ENCODE peak calls at places on chromosomes 2 and 18, in six cellular contexts. T is HCT116, I is pancreas, Z is testis, J is A549, S is psoas muscle. V is an unnamed sample. For H3K4me1, the result is how much of the 10 kb centered on the place peaks cover.

GRCh38 chr2:174969091-174969734 is 36.0 kb downstream of the CHN1 start:
- DNase-seq in T (no peak), I (no peak), Z (no peak), J (no peak), S (no peak), V (no peak)

GRCh38 chr18:58989184-58989759 is 124.6 kb downstream of the ZNF532 start:
- DNase-seq in T (no peak), I (no peak), Z (no peak), J (no peak), S (no peak), V (no peak)

GRCh38 chr2:232549655-232550350 is 554 bp downstream of the TIGD1 start:
- DNase-seq in T (no peak), I (no peak), Z (no peak), J (no peak), S (no peak), V (no peak)

GRCh38 chr2:176388886-176389285 is 119.6 kb downstream of the MTX2 start:
- DNase-seq in T (no peak), I (no peak), Z (no peak), J (no peak), S (no peak), V (no peak)

GRCh38 chr2:6679481-6679880 is 186.2 kb downstream of the CMPK2 start:
- DNase-seq in T (no peak), I (no peak), Z (no peak), J (no peak), S (no peak), V (no peak)

GRCh38 chr2:23554054-23554697 is 169.2 kb downstream of the KLHL29 start:
- DNase-seq in T (no peak), I (no peak), Z (peak), J (no peak), S (peak), V (no peak)

GRCh38 chr2:122186761-122187222 is 431.3 kb downstream of the TSN start:
- DNase-seq in T (no peak), I (no peak), Z (no peak), J (no peak), S (no peak), V (no peak)

GRCh38 chr2:240523451-240524281 is 34.1 kb downstream of the ANKMY1 start:
- DNase-seq in T (no peak), I (no peak), Z (no peak), J (no peak), S (no peak), V (no peak)

GRCh38 chr18:32040936-32041335 is 22.3 kb downstream of the RNF125 start:
- DNase-seq in T (no peak), I (no peak), Z (no peak), J (no peak), S (no peak), V (peak)

GRCh38 chr2:44715671-44716077 is 225.8 kb upstream of the SIX3 start:
- DNase-seq in T (peak), I (no peak), Z (no peak), J (peak), S (no peak), V (no peak)

GRCh38 chr2:159807183-159808037 is 9.4 kb upstream of the CD302 start:
- DNase-seq in T (peak), I (peak), Z (peak), J (peak), S (no peak), V (no peak)

GRCh38 chr18:12564378-12564777 is 93.5 kb downstream of the SPIRE1 start:
- DNase-seq in T (no peak), I (no peak), Z (no peak), J (no peak), S (no peak), V (no peak)

GRCh38 chr2:8953525-8953924 is 50.0 kb downstream of the MBOAT2 start:
- DNase-seq in T (no peak), I (no peak), Z (no peak), J (no peak), S (no peak), V (no peak)

GRCh38 chr18:31591113-31591512 is 564 bp upstream of the TTR start:
- DNase-seq in T (no peak), I (no peak), Z (no peak), J (no peak), S (no peak), V (no peak)

GRCh38 chr2:241451840-241452461 is 56.4 kb downstream of the STK25 start:
- DNase-seq in T (no peak), I (no peak), Z (no peak), J (no peak), S (no peak), V (no peak)

GRCh38 chr2:195622966-195623365 is 34.1 kb upstream of the SLC39A10 start:
- DNase-seq in T (no peak), I (no peak), Z (no peak), J (no peak), S (no peak), V (no peak)

GRCh38 chr2:70608373-70608772 is 54.7 kb upstream of the TGFA start:
- DNase-seq in T (no peak), I (no peak), Z (no peak), J (peak), S (no peak), V (no peak)

GRCh38 chr2:72276356-72276755 is 128.7 kb upstream of the CYP26B1 start:
- DNase-seq in T (no peak), I (no peak), Z (no peak), J (no peak), S (no peak), V (no peak)

GRCh38 chr2:191556463-191556862 is 121.5 kb upstream of the NABP1 start:
- DNase-seq in T (no peak), I (no peak), Z (no peak), J (no peak), S (no peak), V (no peak)

GRCh38 chr18:5237083-5237722 is 40.1 kb upstream of the AKAIN1 start:
- DNase-seq in T (no peak), I (no peak), Z (no peak), J (no peak), S (no peak), V (no peak)

GRCh38 chr18:22871809-22872525 is 61.2 kb upstream of the RBBP8 start:
- DNase-seq in T (no peak), I (no peak), Z (no peak), J (no peak), S (no peak), V (no peak)

GRCh38 chr2:237885171-237885930 is 25.9 kb downstream of the RAMP1 start:
- DNase-seq in T (no peak), I (no peak), Z (no peak), J (no peak), S (no peak), V (no peak)

GRCh38 chr2:156115338-156115737 is 217.2 kb downstream of the NR4A2 start:
- DNase-seq in T (peak), I (no peak), Z (no peak), J (no peak), S (no peak), V (no peak)

GRCh38 chr2:219998714-219999227 is 371.3 kb downstream of the SLC4A3 start:
- DNase-seq in T (no peak), I (no peak), Z (no peak), J (no peak), S (no peak), V (no peak)

GRCh38 chr2:99651930-99652670 is 162.3 kb upstream of the REV1 start:
- DNase-seq in T (no peak), I (no peak), Z (no peak), J (no peak), S (no peak), V (no peak)

GRCh38 chr2:128591841-128592822 is 273.5 kb upstream of the HS6ST1 start:
- DNase-seq in T (no peak), I (no peak), Z (peak), J (no peak), S (no peak), V (no peak)

GRCh38 chr2:163909411-163910080 is 173.7 kb upstream of the FIGN start:
- DNase-seq in T (no peak), I (no peak), Z (no peak), J (no peak), S (no peak), V (no peak)

GRCh38 chr18:80120932-80121331 is 11.9 kb downstream of the ADNP2 start:
- DNase-seq in T (no peak), I (no peak), Z (no peak), J (no peak), S (no peak), V (no peak)

GRCh38 chr2:235550946-235551345 is 57.1 kb downstream of the AGAP1 start:
- DNase-seq in T (no peak), I (no peak), Z (no peak), J (no peak), S (no peak), V (no peak)

GRCh38 chr18:58776084-58776483 is 88.6 kb upstream of the ZNF532 start:
- DNase-seq in T (no peak), I (no peak), Z (no peak), J (no peak), S (no peak), V (no peak)

GRCh38 chr18:69900941-69901340 is 46.7 kb downstream of the CD226 start:
- DNase-seq in T (no peak), I (no peak), Z (no peak), J (no peak), S (no peak), V (no peak)

GRCh38 chr2:174300114-174300513 is 34.6 kb upstream of the SP9 start:
- DNase-seq in T (no peak), I (no peak), Z (no peak), J (no peak), S (no peak), V (no peak)

GRCh38 chr2:181307203-181307991 is 149.8 kb upstream of the ITGA4 start:
- DNase-seq in T (no peak), I (no peak), Z (no peak), J (no peak), S (no peak), V (no peak)

GRCh38 chr18:35458677-35459441 is 38.9 kb downstream of the INO80C start:
- DNase-seq in T (peak), I (peak), Z (peak), J (peak), S (peak), V (no peak)

GRCh38 chr18:35454803-35455202 is 43.0 kb downstream of the INO80C start:
- DNase-seq in T (no peak), I (no peak), Z (no peak), J (no peak), S (no peak), V (no peak)

GRCh38 chr18:35456181-35456850 is 41.4 kb downstream of the INO80C start:
- DNase-seq in T (peak), I (no peak), Z (no peak), J (no peak), S (no peak), V (no peak)

GRCh38 chr18:35458271-35458670 is 39.5 kb downstream of the INO80C start:
- DNase-seq in T (no peak), I (no peak), Z (no peak), J (no peak), S (no peak), V (no peak)

DNA sequence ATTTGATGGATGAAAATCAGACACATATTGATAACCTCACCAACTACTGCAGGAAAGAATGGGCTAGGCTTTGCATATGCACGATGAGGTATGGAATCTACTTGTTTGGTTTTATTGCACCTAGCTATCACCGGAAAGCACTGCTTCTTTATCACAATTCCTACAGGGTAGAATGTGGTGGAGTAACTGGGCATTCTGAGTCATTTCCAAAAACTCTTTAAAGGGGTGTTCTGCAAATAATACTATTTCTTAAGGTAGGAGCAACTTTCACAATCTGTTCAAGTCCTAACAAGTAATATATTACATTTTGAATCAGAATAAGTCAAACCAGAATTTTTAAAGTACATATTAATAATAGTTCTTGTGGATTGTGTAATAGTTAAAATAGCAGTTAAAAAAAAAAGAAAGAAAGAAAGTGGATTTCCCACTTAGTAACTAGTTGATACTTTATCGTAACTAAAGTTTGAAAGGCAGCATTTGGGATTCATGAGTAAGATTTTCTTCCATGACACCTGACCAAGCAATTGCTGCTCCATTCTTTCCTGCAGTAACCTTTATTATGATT is 40.5 kb downstream of the INO80C start:
- DNase-seq in T (no peak), I (no peak), Z (no peak), J (no peak), S (no peak), V (no peak)
- H3K4me1 ChIP-seq in T (half or more), I (under half), Z (under half), J (half or more), S (under half), V (under half)

GRCh38 chr2:46702537-46702936 is 213.1 kb downstream of the MCFD2 start:
- DNase-seq in T (no peak), I (no peak), Z (no peak), J (no peak), S (no peak), V (no peak)
- H3K4me1 ChIP-seq in T (under half), I (under half), Z (under half), J (half or more), S (half or more), V (under half)

GRCh38 chr2:162072181-162072702 is 1.8 kb downstream of the DPP4 start:
- DNase-seq in T (no peak), I (no peak), Z (no peak), J (no peak), S (no peak), V (no peak)
- H3K4me1 ChIP-seq in T (under half), I (under half), Z (under half), J (under half), S (under half), V (under half)

GRCh38 chr2:108587621-108588020 is 53.4 kb downstream of the LIMS1 start:
- DNase-seq in T (no peak), I (peak), Z (no peak), J (no peak), S (peak), V (no peak)
- H3K4me1 ChIP-seq in T (under half), I (under half), Z (under half), J (half or more), S (half or more), V (under half)

DNA sequence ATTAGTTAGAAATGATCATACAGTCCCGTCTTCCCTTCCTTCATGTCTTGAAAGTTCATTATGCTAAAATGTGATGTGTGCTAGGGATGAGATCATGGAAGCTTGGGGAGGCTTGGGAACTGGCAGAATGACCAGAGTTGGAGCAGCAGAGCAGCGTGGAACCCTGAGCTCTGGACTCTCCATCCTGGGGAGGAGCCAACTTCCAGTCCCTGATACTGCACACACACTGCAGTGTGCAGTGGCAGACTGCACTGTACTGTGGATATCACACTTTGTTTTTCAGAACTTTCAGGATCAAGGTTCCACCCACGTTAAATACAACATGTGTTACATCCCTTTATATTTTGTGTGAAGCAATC is 27.3 kb upstream of the GREB1 start:
- DNase-seq in T (no peak), I (no peak), Z (peak), J (no peak), S (no peak), V (no peak)
- H3K4me1 ChIP-seq in T (under half), I (under half), Z (under half), J (under half), S (under half), V (under half)

V was measured in CD8-positive, alpha-beta memory T cell.